ENCODE peak calls at places on chromosomes 16 and 17, in eight cellular contexts. I is fibroblast of mammary gland, Y is IMR-90, C is bronchial epithelial cell, S is lower leg skin, N is colonic mucosa, H is fibroblast of the aortic adventitia, M is HCT116. U is an unnamed sample.

GRCh38 chr16:24346734-24347133 is 90.6 kb downstream of the CACNG3 start:
- DNase-seq in I (no peak), Y (no peak), C (no peak), S (no peak), N (no peak), H (no peak), M (no peak), U (no peak)

GRCh38 chr16:9092963-9093477 is 1.6 kb downstream of the HAPSTR1 start:
- DNase-seq in I (no peak), Y (no peak), C (no peak), S (peak), N (peak), H (no peak), M (no peak), U (no peak)

GRCh38 chr17:29158515-29159275 is 21.5 kb downstream of the MYO18A start:
- DNase-seq in I (no peak), Y (peak), C (no peak), S (no peak), N (no peak), H (peak), M (no peak), U (no peak)

GRCh38 chr17:43745541-43745940 is 13.1 kb downstream of the SOST start:
- DNase-seq in I (no peak), Y (no peak), C (no peak), S (no peak), N (no peak), H (no peak), M (no peak), U (no peak)

GRCh38 chr16:278863-279366 is 1.5 kb upstream of the ARHGDIG start:
- DNase-seq in I (peak), Y (peak), C (peak), S (no peak), N (no peak), H (peak), M (no peak), U (peak)

GRCh38 chr17:45640141-45640850 is 143.8 kb upstream of the CRHR1 start:
- DNase-seq in I (peak), Y (peak), C (peak), S (peak), N (peak), H (peak), M (peak), U (peak)

GRCh38 chr16:11621920-11622651 is 35.4 kb upstream of the LITAF start:
- DNase-seq in I (no peak), Y (no peak), C (no peak), S (no peak), N (no peak), H (peak), M (no peak), U (no peak)

GRCh38 chr17:14670861-14671260 is 370.0 kb downstream of the HS3ST3B1 start:
- DNase-seq in I (no peak), Y (no peak), C (no peak), S (no peak), N (no peak), H (no peak), M (no peak), U (no peak)

GRCh38 chr17:34361478-34362061 is 1.5 kb downstream of the CCL1 start:
- DNase-seq in I (peak), Y (peak), C (peak), S (peak), N (peak), H (peak), M (peak), U (peak)

GRCh38 chr17:50657054-50657453 is 22.4 kb downstream of the ABCC3 start:
- DNase-seq in I (no peak), Y (no peak), C (no peak), S (no peak), N (no peak), H (no peak), M (no peak), U (no peak)

GRCh38 chr16:63530208-63530607 is 1494.0 kb upstream of the CDH8 start:
- DNase-seq in I (no peak), Y (no peak), C (no peak), S (no peak), N (no peak), H (no peak), M (no peak), U (no peak)

GRCh38 chr16:3945751-3946603 is 65.5 kb upstream of the CREBBP start:
- DNase-seq in I (peak), Y (peak), C (peak), S (no peak), N (no peak), H (peak), M (peak), U (peak)

GRCh38 chr17:82348434-82348833 is 10.6 kb upstream of the TEX19 start:
- DNase-seq in I (no peak), Y (no peak), C (no peak), S (no peak), N (no peak), H (no peak), M (no peak), U (no peak)

GRCh38 chr16:14549789-14550153 is 80.3 kb downstream of the PARN start:
- DNase-seq in I (no peak), Y (no peak), C (peak), S (no peak), N (no peak), H (no peak), M (no peak), U (no peak)

GRCh38 chr17:10036511-10037061 is 131.5 kb upstream of the RCVRN start:
- DNase-seq in I (no peak), Y (no peak), C (no peak), S (no peak), N (peak), H (no peak), M (no peak), U (no peak)

GRCh38 chr17:79483122-79483521 is 127.7 kb downstream of the RBFOX3 start:
- DNase-seq in I (no peak), Y (no peak), C (no peak), S (no peak), N (no peak), H (no peak), M (no peak), U (no peak)

GRCh38 chr17:48177816-48178215 is 70.2 kb downstream of the SNX11 start:
- DNase-seq in I (no peak), Y (no peak), C (no peak), S (no peak), N (no peak), H (no peak), M (no peak), U (no peak)

GRCh38 chr17:83118071-83118841 is 38.8 kb downstream of the METRNL start:
- DNase-seq in I (no peak), Y (no peak), C (no peak), S (no peak), N (no peak), H (no peak), M (no peak), U (no peak)

GRCh38 chr16:11583171-11583570 is 3.5 kb downstream of the LITAF start:
- DNase-seq in I (peak), Y (peak), C (no peak), S (no peak), N (no peak), H (peak), M (no peak), U (no peak)

GRCh38 chr17:39579318-39580081 is 28.2 kb downstream of the NEUROD2 start:
- DNase-seq in I (no peak), Y (no peak), C (no peak), S (no peak), N (no peak), H (no peak), M (no peak), U (no peak)

GRCh38 chr17:4010754-4011153 is 46.5 kb upstream of the ATP2A3 start:
- DNase-seq in I (no peak), Y (no peak), C (no peak), S (no peak), N (no peak), H (no peak), M (no peak), U (no peak)

GRCh38 chr16:87948735-87949070 is 2.5 kb upstream of the BANP start:
- DNase-seq in I (no peak), Y (no peak), C (no peak), S (no peak), N (no peak), H (no peak), M (no peak), U (no peak)

GRCh38 chr17:19508327-19508867 is 25.3 kb upstream of the SLC47A1 start:
- DNase-seq in I (no peak), Y (no peak), C (peak), S (no peak), N (peak), H (no peak), M (no peak), U (no peak)

GRCh38 chr17:17354560-17355357 is 51.6 kb downstream of the NT5M start:
- DNase-seq in I (peak), Y (peak), C (peak), S (peak), N (peak), H (peak), M (peak), U (no peak)

GRCh38 chr16:3760518-3760917 is 43.2 kb upstream of the TRAP1 start:
- DNase-seq in I (no peak), Y (no peak), C (no peak), S (peak), N (no peak), H (no peak), M (no peak), U (no peak)

GRCh38 chr17:29273924-29274323 is 20.0 kb downstream of the NUFIP2 start:
- DNase-seq in I (no peak), Y (no peak), C (no peak), S (no peak), N (no peak), H (no peak), M (no peak), U (no peak)

GRCh38 chr16:54194008-54194731 is 92.4 kb downstream of the IRX3 start:
- DNase-seq in I (peak), Y (no peak), C (peak), S (peak), N (peak), H (peak), M (no peak), U (peak)

GRCh38 chr16:80151706-80152073 is 389.1 kb upstream of the DYNLRB2 start:
- DNase-seq in I (no peak), Y (no peak), C (no peak), S (no peak), N (peak), H (no peak), M (no peak), U (no peak)

GRCh38 chr16:81711609-81712329 is 67.3 kb upstream of the PLCG2 start:
- DNase-seq in I (peak), Y (peak), C (peak), S (no peak), N (no peak), H (peak), M (peak), U (peak)

GRCh38 chr17:78013683-78014467 is 55.4 kb downstream of the TNRC6C start:
- DNase-seq in I (peak), Y (peak), C (peak), S (no peak), N (peak), H (peak), M (peak), U (peak)

DNA sequence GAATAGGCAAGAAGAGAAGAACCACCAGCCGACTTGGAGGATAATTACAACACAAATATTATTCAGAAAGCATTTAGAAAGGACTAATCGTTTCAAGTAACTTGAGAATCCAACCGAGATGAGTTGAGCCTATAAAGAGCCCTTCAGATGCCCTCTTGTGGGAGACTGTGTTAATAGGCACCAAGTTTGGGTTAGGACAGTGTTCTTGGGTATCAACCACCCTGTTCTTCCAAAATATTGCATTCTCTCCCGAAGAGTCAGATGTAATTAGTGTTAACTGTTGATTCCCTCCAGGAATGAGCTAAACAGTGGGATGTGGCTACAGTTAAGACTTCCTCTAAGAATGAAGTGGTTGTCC is 87.8 kb upstream of the NOL11 start:
- DNase-seq in I (peak), Y (peak), C (peak), S (no peak), N (no peak), H (peak), M (peak), U (peak)
- TF ChIP-seq CTCF in I (peak), Y (peak), C (peak), S (no peak), N (no peak), H (peak), M (peak), U (peak)

GRCh38 chr17:65057520-65058075 is 1.1 kb upstream of the GNA13 start:
- DNase-seq in I (no peak), Y (no peak), C (peak), S (peak), N (peak), H (no peak), M (no peak), U (no peak)
- H3K4me3 ChIP-seq in I (no peak), Y (no peak), C (no peak), S (no peak), N (no peak), H (no peak), M (no peak), U (no peak)

GRCh38 chr16:67514382-67514828 is 14.2 kb upstream of the RIPOR1 start:
- DNase-seq in I (peak), Y (peak), C (peak), S (peak), N (peak), H (peak), M (peak), U (peak)
- TF ChIP-seq CTCF in I (peak), Y (peak), C (peak), S (no peak), N (peak), H (peak), M (peak), U (peak)

GRCh38 chr17:1997587-1998425 is 27.3 kb downstream of the RTN4RL1 start:
- DNase-seq in I (no peak), Y (no peak), C (no peak), S (no peak), N (peak), H (no peak), M (no peak), U (no peak)

GRCh38 chr17:1996243-1997145 is 28.6 kb downstream of the RTN4RL1 start:
- DNase-seq in I (no peak), Y (no peak), C (no peak), S (no peak), N (no peak), H (no peak), M (no peak), U (no peak)

GRCh38 chr17:1999557-2000251 is 25.4 kb downstream of the RTN4RL1 start:
- DNase-seq in I (no peak), Y (peak), C (peak), S (no peak), N (peak), H (peak), M (no peak), U (no peak)

GRCh38 chr17:1997146-1997586 is 28.0 kb downstream of the RTN4RL1 start:
- DNase-seq in I (no peak), Y (no peak), C (peak), S (no peak), N (peak), H (no peak), M (no peak), U (no peak)

GRCh38 chr17:1998426-1998784 is 26.7 kb downstream of the RTN4RL1 start:
- DNase-seq in I (no peak), Y (no peak), C (no peak), S (no peak), N (peak), H (no peak), M (no peak), U (no peak)
- H3K4me3 ChIP-seq in I (peak), Y (no peak), C (peak), S (peak), N (peak), H (no peak), M (no peak), U (no peak)

GRCh38 chr16:67387479-67388079 is 5.7 kb downstream of the TPPP3 start:
- DNase-seq in I (no peak), Y (no peak), C (no peak), S (peak), N (no peak), H (no peak), M (no peak), U (no peak)
- TF ChIP-seq CTCF in I (no peak), Y (no peak), C (no peak), S (no peak), N (no peak), H (no peak), M (no peak), U (no peak)

U was measured in HFF-Myc.